ENCODE peak calls at places on chromosomes 5 and 9, in ten cellular contexts. One of them, this sample, is unnamed.

GRCh38 chr9:130817862-130818261 is 17.2 kb upstream of the ABL1 start:
- DNase-seq in esophagus muscularis mucosa: no peak
- DNase-seq in cardiac fibroblast: no peak
- DNase-seq in GM12891: no peak
- DNase-seq in NCI-H2081: no peak
- DNase-seq in NCI-H510A: no peak
- DNase-seq in germinal center: no peak
- DNase-seq in T1000: no peak
- DNase-seq in COR-L47: no peak
- DNase-seq in T-helper 17 cell: no peak
- DNase-seq in this sample: no peak

GRCh38 chr5:80865547-80865946 is 94.6 kb upstream of the RASGRF2 start:
- DNase-seq in esophagus muscularis mucosa: no peak
- DNase-seq in cardiac fibroblast: peak; percentile 48
- DNase-seq in GM12891: no peak
- DNase-seq in NCI-H2081: no peak
- DNase-seq in NCI-H510A: no peak
- DNase-seq in germinal center: no peak
- DNase-seq in T1000: no peak
- DNase-seq in COR-L47: no peak
- DNase-seq in T-helper 17 cell: no peak
- DNase-seq in this sample: no peak

GRCh38 chr5:4862500-4862899 is 277.6 kb upstream of the ADAMTS16 start:
- DNase-seq in esophagus muscularis mucosa: no peak
- DNase-seq in cardiac fibroblast: peak; percentile 58
- DNase-seq in GM12891: no peak
- DNase-seq in NCI-H2081: peak; percentile 28
- DNase-seq in NCI-H510A: no peak
- DNase-seq in germinal center: no peak
- DNase-seq in T1000: no peak
- DNase-seq in COR-L47: peak; percentile 5
- DNase-seq in T-helper 17 cell: no peak
- DNase-seq in this sample: peak; percentile 58

GRCh38 chr5:10590226-10591047 is 26.6 kb downstream of the ANKRD33B start:
- DNase-seq in esophagus muscularis mucosa: no peak
- DNase-seq in cardiac fibroblast: peak; percentile 95
- DNase-seq in GM12891: no peak
- DNase-seq in NCI-H2081: no peak
- DNase-seq in NCI-H510A: no peak
- DNase-seq in germinal center: no peak
- DNase-seq in T1000: no peak
- DNase-seq in COR-L47: no peak
- DNase-seq in T-helper 17 cell: no peak
- DNase-seq in this sample: no peak

GRCh38 chr5:157343842-157344790 is 78.2 kb downstream of the CYFIP2 start:
- DNase-seq in esophagus muscularis mucosa: no peak
- DNase-seq in cardiac fibroblast: no peak
- DNase-seq in GM12891: no peak
- DNase-seq in NCI-H2081: no peak
- DNase-seq in NCI-H510A: no peak
- DNase-seq in germinal center: no peak
- DNase-seq in T1000: no peak
- DNase-seq in COR-L47: no peak
- DNase-seq in T-helper 17 cell: no peak
- DNase-seq in this sample: no peak

GRCh38 chr9:75111019-75111622 is 22.8 kb downstream of the OSTF1 start:
- DNase-seq in esophagus muscularis mucosa: no peak
- DNase-seq in cardiac fibroblast: no peak
- DNase-seq in GM12891: no peak
- DNase-seq in NCI-H2081: no peak
- DNase-seq in NCI-H510A: peak; percentile 34
- DNase-seq in germinal center: no peak
- DNase-seq in T1000: no peak
- DNase-seq in COR-L47: no peak
- DNase-seq in T-helper 17 cell: no peak
- DNase-seq in this sample: no peak

GRCh38 chr5:168468836-168469235 is 17.4 kb upstream of the RARS1 start:
- DNase-seq in esophagus muscularis mucosa: no peak
- DNase-seq in cardiac fibroblast: peak; percentile 55
- DNase-seq in GM12891: no peak
- DNase-seq in NCI-H2081: no peak
- DNase-seq in NCI-H510A: no peak
- DNase-seq in germinal center: no peak
- DNase-seq in T1000: no peak
- DNase-seq in COR-L47: no peak
- DNase-seq in T-helper 17 cell: no peak
- DNase-seq in this sample: no peak

GRCh38 chr9:86955003-86955402 is 7.7 kb upstream of the GAS1 start:
- DNase-seq in esophagus muscularis mucosa: no peak
- DNase-seq in cardiac fibroblast: no peak
- DNase-seq in GM12891: no peak
- DNase-seq in NCI-H2081: no peak
- DNase-seq in NCI-H510A: no peak
- DNase-seq in germinal center: no peak
- DNase-seq in T1000: no peak
- DNase-seq in COR-L47: no peak
- DNase-seq in T-helper 17 cell: no peak
- DNase-seq in this sample: no peak

GRCh38 chr5:113167985-113168384 is 191.4 kb downstream of the DCP2 start:
- DNase-seq in esophagus muscularis mucosa: no peak
- DNase-seq in cardiac fibroblast: no peak
- DNase-seq in GM12891: no peak
- DNase-seq in NCI-H2081: no peak
- DNase-seq in NCI-H510A: no peak
- DNase-seq in germinal center: no peak
- DNase-seq in T1000: no peak
- DNase-seq in COR-L47: no peak
- DNase-seq in T-helper 17 cell: no peak
- DNase-seq in this sample: no peak

GRCh38 chr5:108702546-108702945 is 45.2 kb upstream of the FER start:
- DNase-seq in esophagus muscularis mucosa: no peak
- DNase-seq in cardiac fibroblast: no peak
- DNase-seq in GM12891: no peak
- DNase-seq in NCI-H2081: no peak
- DNase-seq in NCI-H510A: no peak
- DNase-seq in germinal center: no peak
- DNase-seq in T1000: no peak
- DNase-seq in COR-L47: no peak
- DNase-seq in T-helper 17 cell: no peak
- DNase-seq in this sample: no peak

GRCh38 chr9:101307524-101308213 is 77.1 kb downstream of the BAAT start:
- DNase-seq in esophagus muscularis mucosa: no peak
- DNase-seq in cardiac fibroblast: no peak
- DNase-seq in GM12891: no peak
- DNase-seq in NCI-H2081: no peak
- DNase-seq in NCI-H510A: no peak
- DNase-seq in germinal center: no peak
- DNase-seq in T1000: no peak
- DNase-seq in COR-L47: no peak
- DNase-seq in T-helper 17 cell: no peak
- DNase-seq in this sample: no peak

GRCh38 chr5:169838688-169839087 is 141.6 kb downstream of the INSYN2B start:
- DNase-seq in esophagus muscularis mucosa: no peak
- DNase-seq in cardiac fibroblast: no peak
- DNase-seq in GM12891: no peak
- DNase-seq in NCI-H2081: no peak
- DNase-seq in NCI-H510A: no peak
- DNase-seq in germinal center: no peak
- DNase-seq in T1000: no peak
- DNase-seq in COR-L47: no peak
- DNase-seq in T-helper 17 cell: no peak
- DNase-seq in this sample: no peak

GRCh38 chr9:14320272-14321245 is 6.6 kb upstream of the NFIB start:
- DNase-seq in esophagus muscularis mucosa: no peak
- DNase-seq in cardiac fibroblast: peak; percentile 96
- DNase-seq in GM12891: no peak
- DNase-seq in NCI-H2081: peak; percentile 25
- DNase-seq in NCI-H510A: no peak
- DNase-seq in germinal center: no peak
- DNase-seq in T1000: peak; percentile 14
- DNase-seq in COR-L47: peak; percentile 29
- DNase-seq in T-helper 17 cell: no peak
- DNase-seq in this sample: no peak

GRCh38 chr5:157369507-157369906 is 90.5 kb upstream of the NIPAL4 start:
- DNase-seq in esophagus muscularis mucosa: no peak
- DNase-seq in cardiac fibroblast: no peak
- DNase-seq in GM12891: no peak
- DNase-seq in NCI-H2081: no peak
- DNase-seq in NCI-H510A: no peak
- DNase-seq in germinal center: no peak
- DNase-seq in T1000: no peak
- DNase-seq in COR-L47: no peak
- DNase-seq in T-helper 17 cell: no peak
- DNase-seq in this sample: no peak

GRCh38 chr9:135248111-135248510 is 160.6 kb downstream of the OLFM1 start:
- DNase-seq in esophagus muscularis mucosa: no peak
- DNase-seq in cardiac fibroblast: no peak
- DNase-seq in GM12891: no peak
- DNase-seq in NCI-H2081: no peak
- DNase-seq in NCI-H510A: no peak
- DNase-seq in germinal center: no peak
- DNase-seq in T1000: no peak
- DNase-seq in COR-L47: no peak
- DNase-seq in T-helper 17 cell: no peak
- DNase-seq in this sample: no peak

GRCh38 chr9:132069046-132069898 is 10.4 kb downstream of the MED27 start:
- DNase-seq in esophagus muscularis mucosa: no peak
- DNase-seq in cardiac fibroblast: peak; percentile 21
- DNase-seq in GM12891: no peak
- DNase-seq in NCI-H2081: no peak
- DNase-seq in NCI-H510A: no peak
- DNase-seq in germinal center: no peak
- DNase-seq in T1000: no peak
- DNase-seq in COR-L47: no peak
- DNase-seq in T-helper 17 cell: no peak
- DNase-seq in this sample: peak; percentile 71

GRCh38 chr5:115179959-115180709 is 10.4 kb upstream of the TRIM36 start:
- DNase-seq in esophagus muscularis mucosa: no peak
- DNase-seq in cardiac fibroblast: peak; percentile 11
- DNase-seq in GM12891: peak; percentile 44
- DNase-seq in NCI-H2081: peak; percentile 38
- DNase-seq in NCI-H510A: no peak
- DNase-seq in germinal center: peak; percentile 66
- DNase-seq in T1000: no peak
- DNase-seq in COR-L47: peak; percentile 9
- DNase-seq in T-helper 17 cell: no peak
- DNase-seq in this sample: peak; percentile 8

GRCh38 chr5:94524841-94525697 is 93.3 kb downstream of the KIAA0825 start:
- DNase-seq in esophagus muscularis mucosa: no peak
- DNase-seq in cardiac fibroblast: peak; percentile 60
- DNase-seq in GM12891: no peak
- DNase-seq in NCI-H2081: no peak
- DNase-seq in NCI-H510A: no peak
- DNase-seq in germinal center: peak; percentile 16
- DNase-seq in T1000: no peak
- DNase-seq in COR-L47: peak; percentile 11
- DNase-seq in T-helper 17 cell: no peak
- DNase-seq in this sample: peak; percentile 9

GRCh38 chr9:14585730-14586473 is 107.3 kb downstream of the ZDHHC21 start:
- DNase-seq in esophagus muscularis mucosa: no peak
- DNase-seq in cardiac fibroblast: no peak
- DNase-seq in GM12891: peak; percentile 41
- DNase-seq in NCI-H2081: no peak
- DNase-seq in NCI-H510A: no peak
- DNase-seq in germinal center: no peak
- DNase-seq in T1000: no peak
- DNase-seq in COR-L47: no peak
- DNase-seq in T-helper 17 cell: no peak
- DNase-seq in this sample: no peak

GRCh38 chr5:83513491-83513890 is 41.9 kb downstream of the VCAN start:
- DNase-seq in esophagus muscularis mucosa: no peak
- DNase-seq in cardiac fibroblast: peak; percentile 31
- DNase-seq in GM12891: no peak
- DNase-seq in NCI-H2081: no peak
- DNase-seq in NCI-H510A: no peak
- DNase-seq in germinal center: no peak
- DNase-seq in T1000: no peak
- DNase-seq in COR-L47: no peak
- DNase-seq in T-helper 17 cell: no peak
- DNase-seq in this sample: no peak

GRCh38 chr9:114108016-114108833 is 9.1 kb upstream of the KIF12 start:
- DNase-seq in esophagus muscularis mucosa: no peak
- DNase-seq in cardiac fibroblast: peak; percentile 87
- DNase-seq in GM12891: peak; percentile 72
- DNase-seq in NCI-H2081: peak; percentile 35
- DNase-seq in NCI-H510A: peak; percentile 32
- DNase-seq in germinal center: peak; percentile 67
- DNase-seq in T1000: peak; percentile 61
- DNase-seq in COR-L47: peak; percentile 27
- DNase-seq in T-helper 17 cell: no peak
- DNase-seq in this sample: peak; percentile 54

GRCh38 chr9:37437616-37438015 is 15.1 kb downstream of the GRHPR start:
- DNase-seq in esophagus muscularis mucosa: no peak
- DNase-seq in cardiac fibroblast: no peak
- DNase-seq in GM12891: no peak
- DNase-seq in NCI-H2081: no peak
- DNase-seq in NCI-H510A: no peak
- DNase-seq in germinal center: no peak
- DNase-seq in T1000: no peak
- DNase-seq in COR-L47: no peak
- DNase-seq in T-helper 17 cell: no peak
- DNase-seq in this sample: no peak

GRCh38 chr9:129525781-129526180 is 95.1 kb downstream of the C9orf50 start:
- DNase-seq in esophagus muscularis mucosa: no peak
- DNase-seq in cardiac fibroblast: no peak
- DNase-seq in GM12891: no peak
- DNase-seq in NCI-H2081: no peak
- DNase-seq in NCI-H510A: no peak
- DNase-seq in germinal center: no peak
- DNase-seq in T1000: no peak
- DNase-seq in COR-L47: no peak
- DNase-seq in T-helper 17 cell: no peak
- DNase-seq in this sample: no peak

GRCh38 chr9:129253820-129254381 is 75.8 kb upstream of the IER5L start:
- DNase-seq in esophagus muscularis mucosa: no peak
- DNase-seq in cardiac fibroblast: peak; percentile 67
- DNase-seq in GM12891: no peak
- DNase-seq in NCI-H2081: no peak
- DNase-seq in NCI-H510A: no peak
- DNase-seq in germinal center: no peak
- DNase-seq in T1000: no peak
- DNase-seq in COR-L47: no peak
- DNase-seq in T-helper 17 cell: no peak
- DNase-seq in this sample: no peak

GRCh38 chr5:68214472-68215207 is 916 bp upstream of the PIK3R1 start:
- DNase-seq in esophagus muscularis mucosa: no peak
- DNase-seq in cardiac fibroblast: peak; percentile 24
- DNase-seq in GM12891: peak; percentile 52
- DNase-seq in NCI-H2081: no peak
- DNase-seq in NCI-H510A: no peak
- DNase-seq in germinal center: peak; percentile 78
- DNase-seq in T1000: no peak
- DNase-seq in COR-L47: no peak
- DNase-seq in T-helper 17 cell: no peak
- DNase-seq in this sample: no peak

GRCh38 chr9:115002371-115003120 is 72.2 kb upstream of the TNFSF8 start:
- DNase-seq in esophagus muscularis mucosa: no peak
- DNase-seq in cardiac fibroblast: no peak
- DNase-seq in GM12891: no peak
- DNase-seq in NCI-H2081: no peak
- DNase-seq in NCI-H510A: no peak
- DNase-seq in germinal center: no peak
- DNase-seq in T1000: no peak
- DNase-seq in COR-L47: no peak
- DNase-seq in T-helper 17 cell: no peak
- DNase-seq in this sample: no peak

GRCh38 chr5:81856948-81857928 is 106.3 kb upstream of the SSBP2 start:
- DNase-seq in esophagus muscularis mucosa: no peak
- DNase-seq in cardiac fibroblast: peak; percentile 38
- DNase-seq in GM12891: no peak
- DNase-seq in NCI-H2081: peak; percentile 76
- DNase-seq in NCI-H510A: peak; percentile 69
- DNase-seq in germinal center: peak; percentile 18
- DNase-seq in T1000: no peak
- DNase-seq in COR-L47: peak; percentile 94
- DNase-seq in T-helper 17 cell: no peak
- DNase-seq in this sample: peak; percentile 53

GRCh38 chr5:178854284-178854683 is 5.5 kb upstream of the ZNF354B start:
- DNase-seq in esophagus muscularis mucosa: no peak
- DNase-seq in cardiac fibroblast: no peak
- DNase-seq in GM12891: no peak
- DNase-seq in NCI-H2081: no peak
- DNase-seq in NCI-H510A: no peak
- DNase-seq in germinal center: no peak
- DNase-seq in T1000: no peak
- DNase-seq in COR-L47: no peak
- DNase-seq in T-helper 17 cell: no peak
- DNase-seq in this sample: no peak

This sample was measured in DMS153.